ENCODE peak calls at places on chromosome 15, in five cellular contexts. K, E, F, G and O are unnamed samples.

GRCh38 chr15:60340207-60340921 is 57.4 kb downstream of the ANXA2 start:
- DNase-seq in G (no peak), F (no peak), E (no peak), K (no peak), O (no peak)

GRCh38 chr15:94023520-94023919 is 207.8 kb upstream of the MCTP2 start:
- DNase-seq in G (no peak), E (no peak), K (no peak), F (no peak), O (no peak)

GRCh38 chr15:70385711-70386110 is 288.0 kb upstream of the TLE3 start:
- DNase-seq in F (no peak), E (no peak), K (no peak), G (no peak), O (no peak)

GRCh38 chr15:99707481-99708270 is 25.6 kb downstream of the LYSMD4 start:
- DNase-seq in K (no peak), G (peak), E (no peak), F (no peak), O (peak)

GRCh38 chr15:80674245-80674614 is 20.9 kb upstream of the ABHD17C start:
- DNase-seq in F (no peak), E (no peak), G (no peak), K (no peak), O (peak)

GRCh38 chr15:32670624-32671022 is 29.1 kb downstream of the SCG5 start:
- DNase-seq in E (no peak), F (no peak), K (no peak), G (no peak), O (no peak)

GRCh38 chr15:24944939-24945338 is 9.8 kb upstream of the SNRPN start:
- DNase-seq in E (no peak), K (no peak), F (no peak), G (no peak), O (no peak)

GRCh38 chr15:67359431-67360082 is 105.0 kb downstream of the IQCH start:
- DNase-seq in G (no peak), E (no peak), K (no peak), F (no peak), O (no peak)

GRCh38 chr15:71115567-71116351 is 488 bp downstream of the THSD4 start:
- DNase-seq in G (peak), F (peak), E (peak), K (peak), O (peak)

GRCh38 chr15:75347222-75348033 is 589 bp downstream of the NEIL1 start:
- DNase-seq in F (peak), E (peak), K (no peak), G (peak), O (peak)

GRCh38 chr15:63530235-63530634 is 25.8 kb downstream of the USP3 start:
- DNase-seq in G (no peak), K (no peak), E (no peak), F (no peak), O (peak)

GRCh38 chr15:60844431-60845174 is 365.7 kb upstream of the ICE2 start:
- DNase-seq in K (no peak), G (peak), E (no peak), F (no peak), O (peak)

GRCh38 chr15:68504721-68505090 is 72.7 kb upstream of the ITGA11 start:
- DNase-seq in G (no peak), E (no peak), F (peak), K (no peak), O (no peak)

GRCh38 chr15:76342382-76343201 is 6.0 kb downstream of the ISL2 start:
- DNase-seq in G (no peak), F (peak), K (no peak), E (peak), O (no peak)

GRCh38 chr15:40894689-40895308 is 549 bp downstream of the VPS18 start:
- DNase-seq in K (peak), E (peak), F (peak), G (peak), O (peak)

GRCh38 chr15:74817370-74817737 is 4.7 kb downstream of the LMAN1L start:
- DNase-seq in F (peak), G (no peak), K (no peak), E (peak), O (peak)

GRCh38 chr15:39184701-39185390 is 396.0 kb upstream of the THBS1 start:
- DNase-seq in F (no peak), E (no peak), G (no peak), K (no peak), O (no peak)

GRCh38 chr15:52251144-52251860 is 44.3 kb downstream of the MYO5C start:
- DNase-seq in G (no peak), F (no peak), E (peak), K (no peak), O (no peak)

GRCh38 chr15:43922021-43922420 is 95.2 kb downstream of the WDR76 start:
- DNase-seq in F (no peak), G (no peak), E (no peak), K (no peak), O (no peak)

GRCh38 chr15:72147416-72147815 is 29.2 kb downstream of the SENP8 start:
- DNase-seq in E (no peak), F (no peak), G (no peak), K (no peak), O (no peak)

GRCh38 chr15:96330064-96330449 is 443 bp upstream of the NR2F2 start:
- DNase-seq in E (no peak), K (peak), F (peak), G (peak), O (no peak)

GRCh38 chr15:89367485-89368451 is 33.1 kb upstream of the POLG start:
- DNase-seq in G (no peak), F (peak), K (peak), E (no peak), O (no peak)

GRCh38 chr15:66954601-66955000 is 110.8 kb upstream of the SMAD3 start:
- DNase-seq in K (no peak), F (no peak), E (no peak), G (no peak), O (no peak)

GRCh38 chr15:89743011-89743410 is 8.0 kb downstream of the MESP1 start:
- DNase-seq in K (no peak), E (no peak), F (no peak), G (no peak), O (no peak)

GRCh38 chr15:88484781-88485246 is 17.3 kb downstream of the MRPS11 start:
- DNase-seq in G (no peak), F (no peak), E (no peak), K (no peak), O (no peak)

GRCh38 chr15:79233236-79233635 is 49.3 kb upstream of the ANKRD34C start:
- DNase-seq in F (no peak), E (peak), K (no peak), G (no peak), O (no peak)
- H3K4me3 ChIP-seq in F (no peak), E (no peak), K (no peak), G (no peak), O (no peak)

DNA sequence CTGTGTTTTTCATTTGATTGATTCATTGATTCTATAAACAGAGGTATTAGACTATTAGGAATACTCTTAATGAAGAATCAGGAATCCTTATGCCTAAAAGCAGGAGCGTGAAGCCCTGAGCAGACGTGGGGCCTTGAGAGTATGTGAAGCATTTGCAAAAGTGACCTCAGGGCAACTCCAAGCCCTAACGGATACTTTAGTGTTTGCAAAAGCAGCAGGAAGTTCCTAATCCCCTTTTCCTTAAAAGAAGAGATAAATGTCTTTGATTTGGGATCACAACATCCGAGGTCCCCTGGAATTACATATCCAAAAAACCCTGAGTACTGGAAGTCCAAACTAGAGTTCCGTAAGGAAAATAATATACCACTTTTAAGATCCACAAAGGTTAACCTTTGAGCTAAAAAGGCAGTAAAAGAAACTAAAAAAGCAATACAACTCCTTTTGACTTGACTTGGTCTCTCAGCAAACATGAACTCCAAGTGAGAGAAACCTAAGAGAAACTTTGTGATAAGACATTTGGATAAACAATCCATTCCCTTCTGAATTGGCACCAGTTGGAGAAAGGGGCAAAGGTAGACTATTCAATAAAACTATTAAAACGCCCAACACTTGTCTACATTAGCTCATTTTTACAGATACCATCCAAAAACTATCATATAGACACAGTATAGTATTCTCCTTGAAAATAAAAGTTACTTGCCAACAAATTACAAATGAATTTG is 27.4 kb downstream of the PRTG start:
- DNase-seq in E (peak), F (no peak), K (no peak), G (no peak), O (no peak)
- H3K4me3 ChIP-seq in E (no peak), F (no peak), K (no peak), G (no peak), O (no peak)

GRCh38 chr15:28109626-28110415 is 10.7 kb upstream of the OCA2 start:
- DNase-seq in K (no peak), E (no peak), F (no peak), G (no peak), O (no peak)

GRCh38 chr15:28106294-28107110 is 7.4 kb upstream of the OCA2 start:
- DNase-seq in K (peak), G (peak), E (peak), F (no peak), O (no peak)

GRCh38 chr15:28105793-28106192 is 6.7 kb upstream of the OCA2 start:
- DNase-seq in G (no peak), F (no peak), E (no peak), K (no peak), O (no peak)

GRCh38 chr15:28107111-28107893 is 8.2 kb upstream of the OCA2 start:
- DNase-seq in G (peak), F (no peak), E (peak), K (no peak), O (no peak)

DNA sequence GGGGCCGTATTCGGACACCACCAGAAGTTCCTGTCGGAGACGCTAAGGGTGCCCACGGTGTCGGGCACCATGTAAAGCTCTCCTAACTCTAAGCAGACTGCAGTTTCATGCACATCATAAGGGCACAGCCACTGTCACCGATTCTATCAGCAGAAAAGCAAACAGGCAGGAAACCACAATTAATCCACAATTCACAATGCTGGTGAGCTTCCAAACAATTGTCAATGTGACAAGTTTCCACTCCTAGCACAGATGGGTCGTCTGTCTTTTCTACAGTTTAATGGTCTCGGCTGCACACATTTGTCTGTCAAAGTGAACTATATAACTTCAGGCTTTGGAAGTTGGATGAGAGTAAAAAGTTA is 8.8 kb upstream of the OCA2 start:
- DNase-seq in F (no peak), K (no peak), G (no peak), E (no peak), O (no peak)
- H3K4me3 ChIP-seq in F (no peak), K (no peak), G (peak), E (no peak), O (no peak)

DNA sequence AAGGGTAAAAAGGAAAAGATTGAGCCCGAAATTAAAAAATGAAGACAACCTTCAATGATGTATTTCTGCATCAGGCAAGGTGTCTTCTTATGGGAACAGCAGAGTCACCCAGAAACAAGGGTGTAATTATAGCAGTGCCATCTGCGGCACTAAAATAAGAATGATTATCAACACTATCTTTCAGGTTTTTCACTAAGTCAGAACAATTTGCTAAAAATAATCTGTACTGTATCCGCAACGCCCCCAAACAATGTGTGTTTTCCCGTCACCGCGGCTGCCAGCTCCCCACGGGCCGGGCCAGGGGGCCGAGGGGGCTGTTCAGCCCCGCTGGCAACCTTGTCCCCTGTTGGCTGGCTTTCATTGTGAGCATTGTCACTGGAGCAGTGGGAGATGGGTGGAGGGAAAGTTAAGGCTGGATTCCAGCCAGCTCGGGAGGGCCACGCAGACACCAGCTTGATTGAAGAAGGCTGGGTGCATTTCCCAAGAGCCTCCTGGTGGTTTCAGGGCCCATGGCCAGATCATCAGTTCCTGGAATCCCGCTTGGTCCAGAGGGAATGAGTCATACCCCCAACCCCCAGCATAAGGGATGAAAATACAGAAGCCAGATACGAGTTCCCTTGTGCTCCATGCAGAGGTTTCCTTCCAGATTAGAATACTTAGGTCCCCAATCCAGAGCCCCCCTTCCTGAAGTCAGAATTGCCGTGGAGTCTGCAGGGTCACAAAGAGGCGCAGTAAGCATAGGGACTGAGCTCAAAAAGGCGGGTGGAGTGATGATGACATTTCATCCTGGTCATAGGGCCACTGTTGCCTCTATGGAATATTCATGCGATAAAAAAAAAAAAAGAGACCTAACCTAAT is 90.2 kb upstream of the KLF13 start:
- DNase-seq in E (peak), K (peak), G (no peak), F (peak), O (peak)
- H3K4me3 ChIP-seq in E (no peak), K (no peak), G (no peak), F (no peak), O (no peak)

DNA sequence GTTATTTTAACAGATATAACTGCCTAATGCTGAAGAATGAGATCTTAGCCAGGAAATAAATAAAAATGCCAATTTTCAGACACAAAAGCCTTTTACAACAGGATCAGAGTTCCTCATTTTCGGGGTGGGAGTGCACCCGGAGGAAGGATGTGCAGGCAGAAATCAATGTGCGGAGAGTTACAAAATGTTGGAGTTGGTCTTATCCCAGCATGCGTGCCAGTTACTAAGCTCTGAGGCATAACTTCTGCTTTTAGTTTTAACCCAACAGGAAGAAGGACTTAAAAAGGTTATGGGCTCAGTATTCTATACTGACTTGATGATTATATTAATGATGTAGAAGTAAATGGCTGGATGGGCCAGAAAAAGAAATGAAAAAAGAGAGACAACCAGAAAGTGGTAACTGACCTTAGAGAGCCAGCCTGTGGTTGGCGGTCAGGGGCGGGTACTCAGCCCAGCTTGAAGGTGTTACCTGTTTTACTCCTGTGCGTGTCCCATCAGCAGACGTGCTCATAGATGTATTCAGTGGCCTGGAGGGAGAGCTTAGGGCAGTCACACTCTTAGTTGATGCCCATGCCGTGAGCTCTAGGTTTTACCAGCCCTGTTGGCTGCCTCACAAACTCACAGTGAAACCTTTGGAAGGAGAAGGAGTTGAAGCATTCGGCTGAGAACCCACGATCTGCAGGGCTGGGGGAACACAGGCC is 164.7 kb downstream of the SV2B start:
- DNase-seq in K (no peak), E (no peak), G (no peak), F (no peak), O (no peak)
- H3K4me3 ChIP-seq in K (no peak), E (no peak), G (no peak), F (no peak), O (no peak)